ENCODE peak calls at places on chromosomes 1 and 21, in six cellular contexts. S, G, N, U, R and A are unnamed samples. For H3K4me1, the result is how much of the 10 kb centered on the place peaks cover.

GRCh38 chr1:172699111-172699510 is 40.2 kb downstream of the FASLG start:
- DNase-seq in S (peak), G (no peak), N (no peak), U (peak), R (no peak), A (peak)

GRCh38 chr1:28886731-28887417 is 27.5 kb upstream of the EPB41 start:
- DNase-seq in S (peak), G (peak), N (peak), U (peak), R (peak), A (peak)

GRCh38 chr1:30760596-30761311 is 3.2 kb upstream of the LAPTM5 start:
- DNase-seq in S (no peak), G (no peak), N (no peak), U (no peak), R (no peak), A (no peak)

GRCh38 chr1:41613646-41614592 is 129.4 kb upstream of the EDN2 start:
- DNase-seq in S (no peak), G (no peak), N (peak), U (no peak), R (no peak), A (no peak)

GRCh38 chr1:116461723-116462122 is 88.7 kb downstream of the ATP1A1 start:
- DNase-seq in S (no peak), G (no peak), N (peak), U (no peak), R (no peak), A (no peak)

GRCh38 chr1:174969977-174970376 is 29.8 kb upstream of the CACYBP start:
- DNase-seq in S (no peak), G (no peak), N (no peak), U (no peak), R (no peak), A (no peak)

GRCh38 chr1:54507471-54507870 is 40.6 kb upstream of the ACOT11 start:
- DNase-seq in S (no peak), G (no peak), N (no peak), U (no peak), R (no peak), A (no peak)

GRCh38 chr1:77378723-77379533 is 97.1 kb downstream of the AK5 start:
- DNase-seq in S (no peak), G (no peak), N (no peak), U (no peak), R (no peak), A (no peak)

GRCh38 chr1:25729045-25729444 is 70.9 kb upstream of the SELENON start:
- DNase-seq in S (no peak), G (no peak), N (no peak), U (no peak), R (no peak), A (no peak)

GRCh38 chr1:66371233-66372005 is 162.5 kb upstream of the SGIP1 start:
- DNase-seq in S (no peak), G (no peak), N (no peak), U (no peak), R (no peak), A (no peak)

GRCh38 chr1:109977225-109977624 is 7.3 kb upstream of the AHCYL1 start:
- DNase-seq in S (no peak), G (no peak), N (no peak), U (no peak), R (no peak), A (no peak)

GRCh38 chr1:13707211-13707610 is 7.2 kb downstream of the PRDM2 start:
- DNase-seq in S (no peak), G (no peak), N (no peak), U (no peak), R (no peak), A (no peak)

GRCh38 chr1:13703558-13704485 is 3.8 kb downstream of the PRDM2 start:
- DNase-seq in S (no peak), G (no peak), N (no peak), U (no peak), R (no peak), A (no peak)

GRCh38 chr1:13708380-13709010 is 8.5 kb downstream of the PRDM2 start:
- DNase-seq in S (no peak), G (no peak), N (no peak), U (no peak), R (no peak), A (peak)

GRCh38 chr1:13703128-13703513 is 3.1 kb downstream of the PRDM2 start:
- DNase-seq in S (no peak), G (no peak), N (no peak), U (no peak), R (no peak), A (no peak)

GRCh38 chr1:13706058-13706457 is 6.1 kb downstream of the PRDM2 start:
- DNase-seq in S (no peak), G (no peak), N (no peak), U (no peak), R (no peak), A (no peak)
- H3K4me1 ChIP-seq in S (under half), G (under half), N (under half), U (under half), R (under half), A (under half)

GRCh38 chr21:45417951-45418300 is 13.0 kb downstream of the COL18A1 start:
- DNase-seq in S (no peak), G (no peak), N (no peak), U (no peak), R (no peak), A (no peak)

GRCh38 chr21:45420623-45421041 is 15.7 kb downstream of the COL18A1 start:
- DNase-seq in S (no peak), G (no peak), N (no peak), U (no peak), R (no peak), A (no peak)

GRCh38 chr21:45420061-45420521 is 15.1 kb downstream of the COL18A1 start:
- DNase-seq in S (no peak), G (no peak), N (no peak), U (no peak), R (no peak), A (no peak)

GRCh38 chr21:45418301-45419071 is 13.5 kb downstream of the COL18A1 start:
- DNase-seq in S (no peak), G (no peak), N (no peak), U (no peak), R (no peak), A (no peak)

DNA sequence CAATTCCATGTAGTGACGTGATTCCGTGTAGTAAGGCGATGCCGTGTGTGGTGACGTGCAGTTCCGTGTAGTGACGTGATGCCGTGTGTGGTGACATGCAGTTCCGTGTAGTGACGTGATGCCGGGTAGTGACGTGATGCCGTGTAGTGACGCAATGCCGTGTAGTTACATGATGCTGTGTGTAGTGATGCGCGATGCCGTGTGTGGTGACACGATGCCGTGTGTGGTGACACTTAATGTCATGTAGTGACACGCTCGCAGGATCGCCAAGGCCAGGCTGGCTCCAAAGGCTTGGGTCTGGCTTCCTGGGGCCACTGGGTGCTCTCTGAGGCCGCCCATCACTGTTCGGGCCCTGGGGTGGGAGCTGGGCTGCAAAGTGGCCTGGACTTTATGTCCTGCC is 14.2 kb downstream of the COL18A1 start:
- DNase-seq in S (no peak), G (no peak), N (no peak), U (no peak), R (no peak), A (no peak)
- H3K4me1 ChIP-seq in S (under half), G (under half), N (under half), U (under half), R (under half), A (under half)

GRCh38 chr1:19070891-19071621 is 114.6 kb upstream of the IFFO2 start:
- DNase-seq in S (no peak), G (no peak), N (no peak), U (no peak), R (no peak), A (no peak)
- H3K4me1 ChIP-seq in S (under half), G (under half), N (under half), U (under half), R (under half), A (under half)

GRCh38 chr1:227942021-227942715 is 5.6 kb downstream of the WNT9A start:
- DNase-seq in S (no peak), G (no peak), N (no peak), U (no peak), R (no peak), A (peak)
- H3K4me1 ChIP-seq in S (under half), G (under half), N (under half), U (under half), R (under half), A (under half)

GRCh38 chr21:39080366-39080765 is 102.9 kb downstream of the PSMG1 start:
- DNase-seq in S (no peak), G (no peak), N (no peak), U (no peak), R (no peak), A (no peak)

GRCh38 chr21:39079617-39080016 is 103.6 kb downstream of the PSMG1 start:
- DNase-seq in S (no peak), G (peak), N (no peak), U (peak), R (no peak), A (peak)

GRCh38 chr21:39077816-39078215 is 105.4 kb downstream of the PSMG1 start:
- DNase-seq in S (no peak), G (no peak), N (no peak), U (no peak), R (no peak), A (no peak)

GRCh38 chr21:39074508-39074907 is 108.7 kb downstream of the PSMG1 start:
- DNase-seq in S (no peak), G (no peak), N (no peak), U (no peak), R (no peak), A (no peak)

GRCh38 chr21:39078322-39079065 is 104.8 kb downstream of the PSMG1 start:
- DNase-seq in S (no peak), G (no peak), N (no peak), U (no peak), R (no peak), A (no peak)
- H3K4me1 ChIP-seq in S (under half), G (under half), N (under half), U (under half), R (under half), A (under half)

GRCh38 chr1:230822092-230822581 is 46.2 kb downstream of the C1orf198 start:
- DNase-seq in S (no peak), G (no peak), N (peak), U (no peak), R (no peak), A (no peak)

GRCh38 chr1:230821346-230821745 is 47.0 kb downstream of the C1orf198 start:
- DNase-seq in S (no peak), G (no peak), N (peak), U (no peak), R (no peak), A (no peak)

GRCh38 chr1:230819976-230820375 is 48.3 kb downstream of the C1orf198 start:
- DNase-seq in S (no peak), G (peak), N (peak), U (no peak), R (no peak), A (no peak)

GRCh38 chr1:230818881-230819280 is 49.4 kb downstream of the C1orf198 start:
- DNase-seq in S (no peak), G (peak), N (peak), U (no peak), R (no peak), A (no peak)

GRCh38 chr1:230820568-230820967 is 47.8 kb downstream of the C1orf198 start:
- DNase-seq in S (no peak), G (peak), N (peak), U (no peak), R (no peak), A (no peak)
- H3K4me1 ChIP-seq in S (under half), G (under half), N (under half), U (under half), R (under half), A (under half)